ENCODE peak calls at places on chromosomes 3 and 15, in six cellular contexts. L is NCI-H2171; Z is small intestine; S is nephron progenitor cell; G is stimulated activated naive CD8-positive, alpha-beta T cell treated with anti-CD3 and anti-CD28 coated beads, Interleukin-15, amount 100 ng/mL, for 72 hours; P is GM23338. V is an unnamed sample.

GRCh38 chr3:98188553-98188952 is 22.1 kb downstream of the OR5H15 start:
- DNase-seq in L (no peak), Z (no peak), S (no peak), G (no peak), P (peak), V (no peak)

GRCh38 chr15:90603893-90604292 is 74.2 kb downstream of the CRTC3 start:
- DNase-seq in L (no peak), Z (peak), S (no peak), G (peak), P (peak), V (no peak)

GRCh38 chr15:69766156-69766555 is 313.5 kb downstream of the RPLP1 start:
- DNase-seq in L (no peak), Z (no peak), S (no peak), G (no peak), P (no peak), V (no peak)

GRCh38 chr3:129057249-129057648 is 3.3 kb upstream of the GP9 start:
- DNase-seq in L (no peak), Z (no peak), S (no peak), G (no peak), P (no peak), V (no peak)

GRCh38 chr15:81270781-81271491 is 53.0 kb downstream of the STARD5 start:
- DNase-seq in L (no peak), Z (no peak), S (no peak), G (no peak), P (no peak), V (no peak)

GRCh38 chr3:123331006-123331405 is 117.9 kb downstream of the ADCY5 start:
- DNase-seq in L (no peak), Z (no peak), S (no peak), G (no peak), P (no peak), V (no peak)

GRCh38 chr3:128426128-128426921 is 40.4 kb downstream of the DNAJB8 start:
- DNase-seq in L (peak), Z (peak), S (peak), G (peak), P (peak), V (peak)

GRCh38 chr3:81743096-81744025 is 18.1 kb downstream of the GBE1 start:
- DNase-seq in L (no peak), Z (no peak), S (no peak), G (no peak), P (peak), V (no peak)

GRCh38 chr3:128317698-128318231 is 148.9 kb downstream of the DNAJB8 start:
- DNase-seq in L (no peak), Z (no peak), S (no peak), G (peak), P (no peak), V (no peak)

GRCh38 chr15:73620078-73620477 is 13.1 kb downstream of the NPTN start:
- DNase-seq in L (no peak), Z (no peak), S (no peak), G (no peak), P (no peak), V (no peak)